ENCODE peak calls at places on chromosomes 4 and X, in four cellular contexts. E, R, O and H are unnamed samples.

GRCh38 chr4:186676531-186677158 is 47.0 kb downstream of the FAT1 start:
- DNase-seq in E (no peak), O (no peak), R (no peak), H (no peak)

GRCh38 chrX:31543565-31544125 is 471.8 kb upstream of the FTHL17 start:
- DNase-seq in R (no peak), O (no peak), E (no peak), H (no peak)

GRCh38 chr4:101155859-101156430 is 191.4 kb downstream of the PPP3CA start:
- DNase-seq in E (no peak), R (no peak), O (no peak), H (no peak)

GRCh38 chr4:106095408-106095807 is 200.1 kb downstream of the NPNT start:
- DNase-seq in R (no peak), O (no peak), E (no peak), H (no peak)

GRCh38 chr4:147042046-147042445 is 96.4 kb upstream of the TTC29 start:
- DNase-seq in R (no peak), E (no peak), O (no peak), H (no peak)

GRCh38 chr4:186037692-186038658 is 31.0 kb upstream of the TLR3 start:
- DNase-seq in R (peak), O (peak), E (peak), H (no peak)

GRCh38 chr4:95548738-95549245 is at the start of gene UNC5C:
- DNase-seq in R (peak), O (peak), E (peak), H (no peak)

GRCh38 chr4:98381306-98381705 is 120.1 kb downstream of the RAP1GDS1 start:
- DNase-seq in R (no peak), E (no peak), O (no peak), H (no peak)

GRCh38 chrX:33741807-33742206 is 390.3 kb downstream of the FAM47A start:
- DNase-seq in O (no peak), R (no peak), E (no peak), H (no peak)

GRCh38 chr4:101271516-101271915 is 75.8 kb downstream of the PPP3CA start:
- DNase-seq in R (no peak), E (no peak), O (peak), H (no peak)

GRCh38 chr4:30717208-30718020 is 2.8 kb upstream of the PCDH7 start:
- DNase-seq in E (peak), R (peak), O (peak), H (no peak)

GRCh38 chrX:152061083-152061482 is 77.3 kb downstream of the MAGEA10 start:
- DNase-seq in E (no peak), O (no peak), R (no peak), H (no peak)

GRCh38 chrX:142036111-142036510 is 132.4 kb downstream of the MAGEC1 start:
- DNase-seq in O (peak), E (no peak), R (no peak), H (no peak)

GRCh38 chr4:7772708-7773385 is 166.8 kb downstream of the AFAP1 start:
- DNase-seq in R (peak), E (peak), O (no peak), H (no peak)

GRCh38 chr4:127868196-127868595 is 12.5 kb upstream of the PLK4 start:
- DNase-seq in E (no peak), O (no peak), R (no peak), H (no peak)

GRCh38 chr4:25928956-25929336 is 14.9 kb downstream of the SMIM20 start:
- DNase-seq in O (peak), E (no peak), R (no peak), H (no peak)

GRCh38 chr4:16199132-16199531 is 27.1 kb downstream of the TAPT1 start:
- DNase-seq in R (no peak), E (no peak), O (peak), H (no peak)

GRCh38 chr4:55346851-55347255 is 811 bp downstream of the SRD5A3 start:
- DNase-seq in O (no peak), E (no peak), R (no peak), H (no peak)

GRCh38 chr4:55345054-55345453 is 988 bp upstream of the SRD5A3 start:
- DNase-seq in R (no peak), E (no peak), O (no peak), H (no peak)

GRCh38 chr4:55347610-55348228 is 1.7 kb downstream of the SRD5A3 start:
- DNase-seq in R (no peak), O (no peak), E (no peak), H (no peak)

GRCh38 chr4:55348436-55348835 is 2.4 kb downstream of the SRD5A3 start:
- DNase-seq in E (no peak), O (no peak), R (no peak), H (no peak)

DNA sequence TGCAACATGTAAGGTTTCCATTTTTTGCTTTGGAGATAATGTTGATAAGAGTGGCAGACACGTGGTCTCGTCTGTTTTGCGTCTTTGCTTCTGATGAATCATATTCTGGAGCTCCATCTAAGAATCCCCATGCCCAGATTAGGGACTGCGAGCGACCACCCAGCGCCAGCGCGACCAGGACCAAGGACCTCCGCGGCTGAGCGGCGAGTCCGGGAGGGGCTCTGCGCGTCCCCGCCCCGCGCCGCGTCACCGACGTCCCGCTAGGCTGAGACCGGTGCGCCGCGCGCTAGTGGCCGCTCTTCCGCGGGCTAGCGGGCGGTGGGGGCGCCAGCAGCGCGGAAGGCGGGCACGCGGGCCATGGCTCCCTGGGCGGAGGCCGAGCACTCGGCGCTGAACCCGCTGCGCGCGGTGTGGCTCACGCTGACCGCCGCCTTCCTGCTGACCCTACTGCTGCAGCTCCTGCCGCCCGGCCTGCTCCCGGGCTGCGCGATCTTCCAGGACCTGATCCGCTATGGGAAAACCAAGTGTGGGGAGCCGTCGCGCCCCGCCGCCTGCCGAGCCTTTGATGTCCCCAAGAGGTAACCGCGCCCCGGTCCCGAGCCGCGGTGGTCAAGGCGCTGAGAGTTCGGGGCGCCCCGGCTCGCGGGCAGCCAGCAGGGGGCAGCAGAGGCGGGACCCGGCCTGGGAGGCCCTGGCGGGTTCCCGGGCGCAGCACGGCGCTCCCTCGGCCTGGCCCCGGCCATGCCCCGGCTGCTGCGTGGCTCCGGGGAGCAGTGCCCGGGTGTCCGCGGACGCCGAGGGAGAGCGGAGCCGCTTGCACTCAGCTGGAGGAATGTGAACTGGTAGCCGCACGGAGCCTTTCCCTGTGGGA is at the start of gene SRD5A3:
- DNase-seq in R (peak), O (peak), E (peak), H (peak)
- TF ChIP-seq POLR2A in R (peak), O (peak), E (no peak), H (peak)

GRCh38 chrX:49100704-49101628 is 21.3 kb upstream of the WDR45 start:
- DNase-seq in R (peak), O (peak), E (peak), H (peak)
- TF ChIP-seq POLR2A in R (peak), O (peak), E (peak), H (peak)

GRCh38 chrX:137198040-137198439 is 164.2 kb upstream of the GPR101 start:
- DNase-seq in R (no peak), E (no peak), O (no peak), H (no peak)
- TF ChIP-seq POLR2A in R (no peak), E (no peak), O (no peak), H (no peak)

GRCh38 chrX:21840199-21840557 is 761 bp downstream of the MBTPS2 start:
- DNase-seq in E (no peak), O (no peak), R (no peak), H (no peak)

GRCh38 chrX:21843179-21843578 is 3.8 kb downstream of the MBTPS2 start:
- DNase-seq in O (no peak), E (no peak), R (no peak), H (no peak)

GRCh38 chrX:21837056-21837455 is 2.4 kb upstream of the MBTPS2 start:
- DNase-seq in E (no peak), R (no peak), O (no peak), H (no peak)

GRCh38 chrX:21838937-21839333 is 482 bp upstream of the MBTPS2 start:
- DNase-seq in E (no peak), R (no peak), O (no peak), H (no peak)

DNA sequence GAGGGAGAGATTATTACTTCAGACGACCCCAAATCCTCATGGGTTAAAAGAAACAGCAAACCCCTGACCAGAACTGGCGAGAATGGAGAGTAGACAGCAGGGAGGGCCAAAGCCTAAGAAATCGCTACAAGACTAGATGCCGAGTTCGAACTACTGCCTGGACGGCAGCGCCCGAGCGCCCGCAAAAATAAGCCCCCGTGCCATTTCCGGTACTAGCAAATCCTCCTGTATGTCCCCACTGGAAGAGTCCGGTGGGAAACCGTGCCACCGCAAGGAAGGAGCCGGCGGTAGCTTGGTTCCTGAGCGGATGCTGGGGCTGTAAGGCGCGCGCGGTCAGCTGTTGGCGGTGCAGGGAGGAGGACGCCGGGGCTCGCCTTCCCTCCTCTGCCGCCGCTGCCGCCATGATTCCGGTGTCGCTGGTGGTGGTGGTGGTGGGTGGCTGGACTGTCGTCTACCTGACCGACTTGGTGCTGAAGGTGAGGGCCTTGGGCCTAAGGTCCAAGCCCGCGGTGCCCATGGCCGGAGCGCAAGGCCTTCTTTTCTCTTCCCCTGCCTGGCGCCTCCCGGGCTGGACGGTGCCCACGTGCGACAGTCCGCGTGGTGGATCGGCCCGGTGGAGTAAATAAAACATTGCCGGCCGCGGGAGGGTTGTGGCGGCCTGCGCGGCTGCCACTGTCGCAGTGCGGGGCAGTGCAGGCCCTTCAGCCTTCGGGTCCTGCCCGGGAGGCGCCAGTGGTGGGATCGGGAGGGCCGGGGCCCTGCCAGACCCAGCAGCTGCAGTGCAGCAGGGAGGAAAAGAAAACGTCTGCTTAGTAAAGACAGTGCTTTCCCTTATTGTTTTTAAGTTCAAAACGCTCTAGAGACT is at the start of gene MBTPS2:
- DNase-seq in O (peak), R (peak), E (peak), H (peak)
- TF ChIP-seq POLR2A in O (peak), R (peak), E (peak), H (peak)

DNA sequence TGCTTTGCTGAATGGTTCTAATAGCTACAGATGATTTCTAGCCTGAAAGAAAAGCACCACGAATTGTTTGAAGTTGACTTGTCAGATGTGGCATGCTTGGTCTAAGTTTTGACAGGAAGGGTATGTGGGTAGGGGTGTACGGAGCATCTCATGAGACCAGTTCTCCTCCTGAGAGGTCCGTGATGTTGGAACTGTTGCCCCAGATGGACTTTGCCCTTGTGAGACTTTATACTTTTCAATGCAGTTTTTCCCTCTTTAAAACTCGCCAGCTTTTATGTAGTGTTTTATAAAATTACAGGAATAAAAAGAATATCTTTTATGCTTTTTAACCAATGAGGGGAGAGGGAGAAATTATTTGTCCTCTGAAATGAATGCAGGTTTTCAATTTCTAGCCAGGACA is 16.6 kb upstream of the XG start:
- DNase-seq in R (no peak), O (no peak), E (no peak), H (no peak)
- TF ChIP-seq POLR2A in R (no peak), O (no peak), E (no peak), H (no peak)

GRCh38 chr4:768995-769394 is 56.9 kb downstream of the CPLX1 start:
- DNase-seq in O (no peak), E (no peak), R (no peak), H (no peak)

GRCh38 chr4:771464-771863 is 54.5 kb downstream of the CPLX1 start:
- DNase-seq in R (no peak), O (no peak), E (no peak), H (no peak)

GRCh38 chr4:770022-770421 is 55.9 kb downstream of the CPLX1 start:
- DNase-seq in E (no peak), R (no peak), O (no peak), H (no peak)

GRCh38 chr4:768076-768475 is 57.9 kb downstream of the CPLX1 start:
- DNase-seq in E (no peak), O (no peak), R (no peak), H (no peak)

GRCh38 chr4:769511-769910 is 56.4 kb downstream of the CPLX1 start:
- DNase-seq in E (no peak), R (no peak), O (no peak), H (no peak)
- TF ChIP-seq POLR2A in E (no peak), R (no peak), O (no peak), H (no peak)

DNA sequence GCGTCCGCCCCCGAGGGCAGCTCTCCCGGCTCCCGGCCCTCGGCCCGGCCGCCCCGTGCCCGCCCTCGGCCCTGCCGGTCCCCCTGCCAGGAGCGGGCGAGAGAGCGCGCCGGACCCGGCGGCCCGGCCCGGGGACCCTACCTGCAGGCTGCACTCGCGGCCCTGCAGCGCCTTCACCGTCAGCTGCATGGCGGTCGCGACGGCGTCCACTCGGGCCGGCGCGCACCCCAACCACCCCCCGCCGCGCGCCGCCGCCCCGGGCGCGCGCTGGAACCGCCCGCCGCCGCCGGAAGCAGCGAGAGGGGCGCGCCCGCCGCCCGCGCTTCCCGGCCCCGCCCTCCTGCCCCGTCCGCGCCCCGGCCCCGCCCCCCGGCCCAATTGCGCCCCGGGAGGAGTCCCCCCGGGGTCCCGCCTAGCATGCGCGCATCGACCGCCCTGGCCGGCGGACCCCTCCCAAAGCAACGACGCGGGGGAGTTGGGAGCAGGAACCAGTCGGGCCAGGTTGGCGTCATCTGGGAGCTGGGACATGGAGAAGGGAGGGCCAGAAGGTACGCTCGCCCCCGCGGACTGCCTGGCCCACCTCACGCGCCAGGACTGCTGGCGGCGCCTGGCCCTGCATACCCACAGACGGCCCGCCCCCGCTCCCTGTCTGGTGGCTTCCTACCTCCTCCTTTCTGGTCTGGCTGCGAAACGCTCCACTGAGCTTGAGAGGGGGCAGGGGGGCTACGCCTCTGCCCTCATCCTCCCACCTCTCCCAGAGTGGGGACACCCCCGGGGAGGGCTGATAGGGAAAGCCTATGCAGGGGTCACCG is at the start of gene UBL4A:
- DNase-seq in E (peak), R (peak), O (peak), H (no peak)
- TF ChIP-seq POLR2A in E (no peak), R (no peak), O (no peak), H (peak)

DNA sequence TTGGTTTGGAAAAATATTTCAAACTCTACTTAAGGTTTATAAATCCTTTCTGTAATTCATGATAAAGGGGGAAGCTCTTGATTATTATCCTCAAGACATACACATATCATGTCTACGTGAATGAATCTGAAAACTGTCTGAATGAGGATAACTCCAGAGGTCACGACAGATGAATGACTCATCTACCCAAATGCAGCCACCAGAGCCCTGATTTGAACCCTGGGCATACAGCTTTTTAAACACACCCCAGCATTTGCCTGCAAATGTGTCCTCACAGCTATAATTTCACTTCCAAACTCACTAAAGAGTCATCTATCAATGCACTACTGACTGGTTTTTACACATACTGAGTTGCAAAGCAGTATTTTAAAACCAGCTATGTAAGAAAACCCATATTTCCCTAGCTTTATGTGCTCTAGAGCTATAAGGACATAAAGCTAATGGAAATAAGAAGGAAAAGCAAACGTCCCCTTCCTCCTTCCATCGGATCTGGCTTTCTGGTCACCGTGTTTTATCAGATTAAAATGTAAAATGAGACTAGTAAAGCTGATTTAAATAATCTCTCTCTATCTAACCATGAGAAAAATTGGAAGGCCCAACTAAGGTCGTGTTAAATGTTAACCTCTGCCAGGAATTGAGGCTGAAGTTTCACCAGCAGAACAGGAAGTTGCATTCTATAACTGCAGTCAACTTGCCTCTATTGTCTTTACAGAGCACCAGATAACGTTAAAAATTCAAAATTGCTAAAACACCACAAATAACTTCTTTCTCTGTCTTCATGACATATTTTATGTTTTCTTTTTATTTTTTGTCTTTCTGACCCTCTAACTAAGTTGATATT is 63.1 kb upstream of the SPP1 start:
- DNase-seq in E (no peak), O (peak), R (no peak), H (no peak)
- TF ChIP-seq POLR2A in E (no peak), O (no peak), R (no peak), H (no peak)

GRCh38 chr4:112668131-112668530 is 31.2 kb downstream of the LARP7 start:
- DNase-seq in R (no peak), O (no peak), E (no peak), H (no peak)
- TF ChIP-seq POLR2A in R (no peak), O (no peak), E (no peak), H (no peak)